ENCODE peak calls at places on chromosomes 7 and 10, in five cellular contexts. E, X, F, W and Q are unnamed samples.

GRCh38 chr10:97539523-97540200 is 32.9 kb upstream of the ANKRD2 start:
- DNase-seq in E (no peak), X (no peak), F (no peak), W (peak; percentile 75), Q (no peak)

GRCh38 chr7:155344270-155344617 is 46.6 kb downstream of the INSIG1 start:
- DNase-seq in E (no peak), X (no peak), F (no peak), W (no peak), Q (no peak)

GRCh38 chr7:113198226-113198625 is 79.9 kb upstream of the SMIM30 start:
- DNase-seq in E (no peak), X (no peak), F (no peak), W (no peak), Q (no peak)

GRCh38 chr10:89419548-89419947 is 5.2 kb downstream of the IFIT5 start:
- DNase-seq in E (no peak), X (no peak), F (no peak), W (no peak), Q (no peak)

GRCh38 chr7:111756687-111757178 is 194.4 kb upstream of the IMMP2L start:
- DNase-seq in E (peak; percentile 23), X (no peak), F (no peak), W (peak; percentile 93), Q (no peak)

GRCh38 chr7:78400038-78400437 is 601.5 kb downstream of the PHTF2 start:
- DNase-seq in E (no peak), X (no peak), F (no peak), W (no peak), Q (no peak)

GRCh38 chr10:68202965-68203358 is 29.0 kb downstream of the ATOH7 start:
- DNase-seq in E (peak; percentile 47), X (no peak), F (no peak), W (no peak), Q (no peak)

GRCh38 chr7:45176886-45177731 is 19.5 kb downstream of the RAMP3 start:
- DNase-seq in E (no peak), X (no peak), F (no peak), W (no peak), Q (no peak)

GRCh38 chr7:130242198-130243014 is 24.3 kb upstream of the CPA2 start:
- DNase-seq in E (peak; percentile 93), X (peak; percentile 24), F (peak; percentile 24), W (peak; percentile 36), Q (peak; percentile 21)

GRCh38 chr7:20236790-20237189 is 19.6 kb upstream of the MACC1 start:
- DNase-seq in E (peak; percentile 78), X (no peak), F (no peak), W (no peak), Q (no peak)

GRCh38 chr7:50542132-50542531 is 23.1 kb downstream of the DDC start:
- DNase-seq in E (no peak), X (no peak), F (no peak), W (no peak), Q (no peak)
- H3K36me3 ChIP-seq in E (no peaks in the 10 kb centered on the region), X (no peaks in the 10 kb centered on the region), F (no peaks in the 10 kb centered on the region), W (no peaks in the 10 kb centered on the region), Q (no peaks in the 10 kb centered on the region)

DNA sequence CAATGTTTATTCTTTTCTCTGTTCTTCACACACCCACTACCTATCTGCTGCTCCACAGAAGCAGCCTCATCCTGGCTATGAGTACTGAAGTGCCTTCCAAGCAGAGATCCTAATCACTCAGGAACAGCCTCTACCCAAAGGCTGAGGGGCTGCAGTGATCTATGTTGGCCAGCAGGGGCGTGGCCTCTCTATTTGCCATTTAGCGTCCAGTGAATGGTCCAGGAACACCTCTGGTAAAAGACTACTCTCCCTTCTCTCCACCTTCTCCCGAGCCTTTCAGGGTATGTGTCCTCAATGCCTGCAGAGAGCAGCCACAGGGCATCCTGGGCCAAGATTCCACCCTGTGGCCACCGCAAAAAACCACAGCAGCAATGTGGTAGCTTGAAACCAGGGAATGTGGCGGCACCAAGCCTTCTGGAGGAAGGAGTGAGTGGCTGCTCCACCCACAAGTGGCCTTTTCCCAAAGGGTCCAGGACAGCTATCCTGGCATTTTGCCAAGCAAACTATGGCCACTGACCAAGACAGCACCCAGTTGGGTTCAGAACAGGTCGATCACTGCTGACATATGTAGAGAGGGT is 70.9 kb downstream of the SYPL1 start:
- DNase-seq in E (peak; percentile 34), X (peak; percentile 43), F (peak; percentile 47), W (no peak), Q (no peak)
- TF ChIP-seq CTCF in E (peak; percentile 72), X (peak; percentile 87), F (peak; percentile 88), W (peak; percentile 52), Q (peak; percentile 76)

GRCh38 chr10:71825217-71825616 is 25.8 kb downstream of the PSAP start:
- DNase-seq in E (no peak), X (no peak), F (no peak), W (no peak), Q (no peak)
- H3K36me3 ChIP-seq in E (peaks cover 40% of the 10 kb centered on the region), X (peaks cover 82% of the 10 kb centered on the region), F (peaks cover 54% of the 10 kb centered on the region), W (no peaks in the 10 kb centered on the region), Q (peaks cover 13% of the 10 kb centered on the region)

DNA sequence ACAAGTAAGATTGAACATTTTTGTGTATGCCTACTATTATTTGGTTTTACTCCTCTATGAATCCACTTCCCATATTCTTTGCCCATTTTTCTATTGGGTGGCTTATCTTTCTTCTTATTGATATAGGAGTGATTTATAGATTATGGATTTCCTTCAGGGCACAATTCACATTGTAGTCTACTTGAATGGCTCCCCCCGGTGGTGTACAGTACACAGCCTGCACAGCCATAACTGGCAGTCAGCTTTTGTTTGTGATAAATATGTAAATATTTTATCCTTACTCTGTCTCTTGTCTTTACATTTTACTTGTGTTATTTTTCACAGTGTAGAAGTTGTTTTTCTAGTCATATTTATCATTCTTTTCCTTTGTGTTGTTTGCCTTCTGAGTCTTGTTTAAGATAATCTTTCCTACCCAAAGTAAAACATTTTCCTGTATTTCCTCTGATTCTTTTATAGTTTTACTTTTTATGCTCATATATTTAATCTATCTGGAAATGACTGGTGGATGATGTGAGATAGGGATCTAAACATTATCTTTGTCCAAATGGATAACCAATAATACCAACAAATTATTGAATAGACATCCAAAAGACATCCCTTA is 23.9 kb upstream of the CALD1 start:
- DNase-seq in E (no peak), X (no peak), F (no peak), W (no peak), Q (no peak)
- TF ChIP-seq CTCF in E (peak; percentile 71), X (peak; percentile 30), F (peak; percentile 67), W (peak; percentile 52), Q (peak; percentile 73)

GRCh38 chr7:56092789-56093531 is at the start of gene PHKG1:
- DNase-seq in E (peak; percentile 42), X (no peak), F (no peak), W (peak; percentile 86), Q (no peak)
- H3K36me3 ChIP-seq in E (no peaks in the 10 kb centered on the region), X (no peaks in the 10 kb centered on the region), F (no peaks in the 10 kb centered on the region), W (no peaks in the 10 kb centered on the region), Q (no peaks in the 10 kb centered on the region)

DNA sequence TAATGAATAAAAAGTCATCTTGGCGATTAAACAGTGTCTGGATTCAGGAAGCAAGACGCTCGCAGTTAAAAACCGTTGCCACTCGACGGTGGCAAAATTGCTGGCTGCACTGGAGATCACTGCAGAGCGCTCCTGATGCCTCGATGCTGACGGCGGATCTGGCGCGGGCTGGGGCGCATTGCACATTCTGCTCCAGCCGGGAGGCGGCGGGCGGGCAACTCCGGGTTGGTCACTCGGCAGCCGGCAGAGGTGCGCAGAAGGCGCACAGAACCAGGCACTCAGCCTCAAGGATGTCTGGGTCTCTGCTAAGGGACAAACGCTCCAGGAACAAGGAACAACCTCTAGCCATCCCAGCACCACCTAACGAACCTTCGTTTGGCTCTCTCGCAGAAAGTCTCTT is 254.5 kb downstream of the OTUD1 start:
- DNase-seq in E (peak; percentile 9), X (no peak), F (no peak), W (no peak), Q (no peak)
- TF ChIP-seq CTCF in E (no peak), X (no peak), F (no peak), W (no peak), Q (peak; percentile 13)

DNA sequence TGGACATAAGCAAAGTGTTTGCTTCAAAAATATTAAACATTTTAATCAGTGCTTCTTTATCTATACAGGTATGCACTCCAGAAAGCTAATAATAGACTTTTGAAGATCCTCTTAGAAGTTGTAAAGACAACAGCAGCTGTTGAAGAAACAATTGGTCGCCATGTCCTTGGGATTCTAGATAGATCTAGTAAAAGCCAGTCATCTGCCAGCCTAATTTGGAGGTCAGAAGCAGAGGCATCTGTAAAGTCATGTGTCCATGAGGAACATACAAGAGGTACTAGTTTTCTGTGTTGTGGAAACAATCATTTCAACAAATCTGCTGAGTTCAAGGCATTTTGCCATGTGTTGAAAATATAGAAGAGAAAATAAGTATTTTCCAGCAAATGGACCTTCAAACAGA is 89.3 kb downstream of the CYP51A1 start:
- DNase-seq in E (no peak), X (no peak), F (no peak), W (no peak), Q (no peak)
- H3K36me3 ChIP-seq in E (peaks cover 14% of the 10 kb centered on the region), X (peaks cover 3% of the 10 kb centered on the region), F (peaks cover 16% of the 10 kb centered on the region), W (no peaks in the 10 kb centered on the region), Q (no peaks in the 10 kb centered on the region)

DNA sequence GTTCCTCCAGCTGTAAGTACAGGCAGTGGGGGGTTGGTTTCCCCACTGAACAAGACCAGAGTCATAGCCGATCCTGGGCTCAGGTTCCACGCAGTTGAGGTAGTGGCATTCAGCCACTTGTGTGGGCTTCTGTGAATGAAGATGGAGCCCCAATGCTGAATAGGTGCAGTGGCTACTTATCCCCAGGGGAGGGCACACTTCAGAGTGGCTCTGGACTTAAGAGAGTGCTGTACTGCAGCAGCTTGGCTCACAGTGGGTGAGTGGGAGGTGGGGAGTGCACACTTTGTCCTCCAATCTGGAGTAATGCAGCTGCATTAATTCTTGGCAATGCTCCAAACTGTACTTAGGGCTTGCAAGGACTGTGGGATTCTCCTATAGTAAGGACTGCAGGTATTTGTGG is 81.9 kb downstream of the BUB3 start:
- DNase-seq in E (no peak), X (no peak), F (no peak), W (no peak), Q (no peak)
- TF ChIP-seq CTCF in E (no peak), X (no peak), F (peak; percentile 45), W (no peak), Q (no peak)

GRCh38 chr7:47282790-47283496 is 299.0 kb downstream of the TNS3 start:
- DNase-seq in E (no peak), X (no peak), F (no peak), W (no peak), Q (no peak)
- H3K36me3 ChIP-seq in E (peaks cover 7% of the 10 kb centered on the region), X (peaks cover 70% of the 10 kb centered on the region), F (no peaks in the 10 kb centered on the region), W (no peaks in the 10 kb centered on the region), Q (peaks cover 11% of the 10 kb centered on the region)